ENCODE peak calls at places on chromosomes 13 and 19, in six cellular contexts. V, K, C, N, I and H are unnamed samples.

GRCh38 chr19:54262470-54262869 is 5.4 kb upstream of the LILRB5 start:
- ATAC-seq in V (no peak), I (no peak), N (no peak), C (no peak), K (no peak), H (no peak)

GRCh38 chr13:97321616-97322321 is 99.6 kb downstream of the MBNL2 start:
- ATAC-seq in I (peak), C (peak), K (peak), N (no peak), V (no peak), H (no peak)

GRCh38 chr13:35157143-35157755 is 215.2 kb downstream of the NBEA start:
- ATAC-seq in C (peak), K (peak), V (peak), N (no peak), I (peak), H (peak)

GRCh38 chr19:47433121-47433520 is 13.8 kb upstream of the MEIS3 start:
- ATAC-seq in N (no peak), K (no peak), V (no peak), I (no peak), C (no peak), H (no peak)

GRCh38 chr13:48346583-48346982 is 43.0 kb downstream of the RB1 start:
- ATAC-seq in V (no peak), I (no peak), C (no peak), N (no peak), K (no peak), H (no peak)

GRCh38 chr13:85230754-85231153 is 568.5 kb downstream of the SLITRK6 start:
- ATAC-seq in K (no peak), C (no peak), V (no peak), I (no peak), N (no peak), H (no peak)

GRCh38 chr13:27921421-27921960 is 1.7 kb downstream of the PDX1 start:
- ATAC-seq in C (peak), V (no peak), K (peak), N (no peak), I (no peak), H (no peak)

GRCh38 chr19:7252364-7252763 is 41.9 kb downstream of the INSR start:
- ATAC-seq in C (no peak), N (no peak), K (no peak), I (no peak), V (no peak), H (no peak)

GRCh38 chr13:80945328-80945727 is 604.4 kb upstream of the SPRY2 start:
- ATAC-seq in K (peak), V (no peak), I (no peak), N (no peak), C (peak), H (no peak)

GRCh38 chr19:47435196-47435595 is 15.9 kb upstream of the MEIS3 start:
- ATAC-seq in V (no peak), K (no peak), I (no peak), N (no peak), C (no peak), H (no peak)

GRCh38 chr19:57473646-57474045 is 3.7 kb downstream of the ZNF772 start:
- ATAC-seq in V (no peak), N (no peak), K (no peak), I (no peak), C (no peak), H (no peak)

GRCh38 chr13:47148543-47148942 is 251.7 kb upstream of the HTR2A start:
- ATAC-seq in I (no peak), K (no peak), N (no peak), V (no peak), C (no peak), H (no peak)

GRCh38 chr19:24140099-24140498 is 53.1 kb downstream of the ZNF254 start:
- ATAC-seq in C (no peak), K (peak), I (no peak), N (no peak), V (no peak), H (peak)

GRCh38 chr13:79642596-79642995 is 161.6 kb downstream of the NDFIP2 start:
- ATAC-seq in N (no peak), K (no peak), I (no peak), V (no peak), C (no peak), H (no peak)

GRCh38 chr19:46580247-46580646 is 20.9 kb upstream of the CALM3 start:
- ATAC-seq in V (no peak), N (no peak), K (no peak), C (no peak), I (no peak), H (no peak)

GRCh38 chr13:78743972-78744371 is 85.0 kb upstream of the OBI1 start:
- ATAC-seq in K (no peak), I (no peak), N (no peak), C (no peak), V (no peak), H (no peak)

GRCh38 chr19:51043497-51043896 is 8.7 kb upstream of the KLK12 start:
- ATAC-seq in K (no peak), V (no peak), N (no peak), I (no peak), C (no peak), H (no peak)

GRCh38 chr19:19452241-19453128 is 47.0 kb downstream of the GATAD2A start:
- ATAC-seq in C (peak), N (peak), I (no peak), V (no peak), K (no peak), H (no peak)

GRCh38 chr13:24053505-24054251 is 106.8 kb upstream of the SPATA13 start:
- ATAC-seq in C (peak), N (peak), K (peak), I (peak), V (peak), H (peak)

GRCh38 chr13:73544175-73544574 is 485.4 kb downstream of the KLF5 start:
- ATAC-seq in N (no peak), K (no peak), C (no peak), V (no peak), I (no peak), H (no peak)

GRCh38 chr13:97243915-97244820 is 22.0 kb downstream of the MBNL2 start:
- ATAC-seq in N (no peak), C (no peak), I (no peak), V (no peak), K (peak), H (no peak)

GRCh38 chr13:24097667-24098066 is 62.9 kb upstream of the SPATA13 start:
- ATAC-seq in C (no peak), I (no peak), N (no peak), K (peak), V (no peak), H (no peak)

DNA sequence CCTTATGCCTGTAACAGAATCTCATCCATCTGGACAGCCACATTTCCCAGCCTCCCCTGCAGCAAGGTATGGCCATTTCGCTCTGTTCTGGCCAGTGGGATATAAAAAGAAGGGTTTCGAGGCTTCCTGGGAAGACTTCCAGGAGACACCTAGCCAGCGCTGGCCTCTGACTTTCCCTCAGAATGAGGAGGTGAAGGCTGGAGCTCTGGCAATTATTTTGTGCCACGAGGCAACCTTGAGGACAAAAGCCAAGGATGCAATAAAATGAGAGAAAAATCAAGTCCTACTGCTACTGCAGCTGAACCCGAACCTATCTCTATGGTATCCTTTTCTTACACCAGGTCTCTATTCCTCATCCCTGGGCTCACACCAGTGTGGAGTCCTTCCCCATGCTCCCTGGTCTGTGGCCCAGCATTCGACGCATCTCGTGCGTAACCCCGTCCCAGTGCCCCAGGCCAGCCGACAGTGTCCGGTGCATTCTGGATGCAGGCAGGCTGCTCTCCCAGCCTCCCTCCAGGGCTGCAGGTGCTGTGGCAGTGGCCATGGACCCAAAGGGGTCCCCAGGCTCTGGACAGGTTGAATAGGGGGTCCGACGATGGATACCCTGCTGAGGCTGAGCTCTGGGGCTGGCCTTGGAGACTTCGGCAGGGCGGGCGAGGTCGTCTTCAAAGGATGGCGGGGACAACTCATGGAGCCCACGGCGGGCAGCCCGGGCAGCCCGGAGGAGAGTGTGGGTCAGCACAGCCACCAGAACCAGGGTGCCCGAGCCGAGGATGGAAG is 12.2 kb downstream of the TMEM221 start:
- ATAC-seq in C (no peak), I (no peak), V (no peak), K (no peak), N (no peak), H (no peak)
- H3K4me3 ChIP-seq in C (no peak), I (no peak), V (no peak), K (no peak), N (no peak), H (no peak)

DNA sequence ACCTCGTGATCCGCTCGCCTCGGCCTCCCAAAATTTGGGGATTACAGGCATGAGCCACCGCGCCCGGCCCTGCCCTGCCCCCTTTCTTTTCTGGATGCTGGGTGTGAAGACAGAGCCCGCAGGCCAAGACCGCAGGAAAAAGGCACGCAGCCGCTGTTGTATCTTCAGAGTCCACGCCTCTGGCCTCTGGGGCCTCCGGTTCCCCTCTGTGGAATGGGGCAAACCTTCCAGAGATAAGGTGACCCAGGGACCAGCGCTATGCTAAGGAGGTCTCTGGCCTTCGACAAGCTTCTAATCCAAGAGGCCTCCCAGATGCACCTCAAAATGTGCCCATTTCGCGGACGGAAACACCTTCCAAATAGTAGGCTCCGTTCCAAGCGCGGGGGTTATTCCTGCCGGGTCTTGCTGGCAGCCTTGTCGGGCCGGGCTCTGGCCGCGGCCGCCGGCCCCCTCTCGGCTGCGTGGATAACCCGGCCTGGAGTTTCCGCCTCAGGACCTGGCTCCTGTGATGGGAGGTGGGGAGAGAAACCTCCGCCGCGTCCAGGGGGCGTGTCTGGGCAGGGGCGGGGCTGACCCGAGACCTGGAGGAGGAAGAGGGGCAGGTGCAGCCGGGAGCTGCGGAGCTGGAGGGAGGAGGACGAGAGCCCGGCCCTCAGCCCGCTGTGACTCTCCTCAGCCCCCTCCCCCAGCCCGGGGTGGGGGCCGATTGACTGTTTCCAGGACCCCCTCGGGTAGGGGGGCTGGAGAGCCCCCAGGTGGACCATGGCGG is 13.1 kb downstream of the TJP3 start:
- ATAC-seq in N (peak), K (peak), V (peak), I (peak), C (peak), H (peak)
- TF ChIP-seq POLR2AphosphoS5 in N (no peak), K (no peak), V (peak), I (peak), C (no peak), H (no peak)

GRCh38 chr19:48615145-48616040 is 517 bp upstream of the FAM83E start:
- ATAC-seq in I (no peak), V (no peak), C (no peak), N (no peak), K (no peak), H (no peak)

GRCh38 chr19:48616041-48616436 is 1.2 kb upstream of the FAM83E start:
- ATAC-seq in V (no peak), N (no peak), I (no peak), C (no peak), K (no peak), H (no peak)

GRCh38 chr19:48617146-48617937 is 1.6 kb downstream of the RPL18 start:
- ATAC-seq in C (no peak), I (no peak), N (no peak), K (no peak), V (no peak), H (no peak)

GRCh38 chr19:48618278-48618915 is 581 bp downstream of the RPL18 start:
- ATAC-seq in V (no peak), C (no peak), I (no peak), N (no peak), K (no peak), H (no peak)

GRCh38 chr19:48616491-48617056 is 1.7 kb upstream of the FAM83E start:
- ATAC-seq in C (no peak), K (no peak), V (no peak), N (no peak), I (no peak), H (no peak)
- H3K4me3 ChIP-seq in C (peak), K (peak), V (peak), N (peak), I (no peak), H (no peak)

GRCh38 chr13:105118577-105118976 is 1416.9 kb downstream of the EFNB2 start:
- ATAC-seq in C (no peak), N (no peak), I (no peak), V (no peak), K (no peak), H (no peak)
- TF ChIP-seq POLR2AphosphoS5 in C (no peak), N (no peak), I (no peak), V (no peak), K (no peak), H (no peak)

GRCh38 chr13:37869506-37869755 is 141 bp downstream of the TRPC4 start:
- ATAC-seq in N (no peak), C (peak), I (no peak), K (peak), V (no peak), H (no peak)
- H3K4me3 ChIP-seq in N (peak), C (peak), I (no peak), K (no peak), V (no peak), H (peak)

GRCh38 chr19:5070390-5070789 is 101.5 kb downstream of the KDM4B start:
- ATAC-seq in N (no peak), C (no peak), I (no peak), K (no peak), V (no peak), H (no peak)
- TF ChIP-seq POLR2AphosphoS5 in N (no peak), C (no peak), I (no peak), K (no peak), V (no peak), H (no peak)

DNA sequence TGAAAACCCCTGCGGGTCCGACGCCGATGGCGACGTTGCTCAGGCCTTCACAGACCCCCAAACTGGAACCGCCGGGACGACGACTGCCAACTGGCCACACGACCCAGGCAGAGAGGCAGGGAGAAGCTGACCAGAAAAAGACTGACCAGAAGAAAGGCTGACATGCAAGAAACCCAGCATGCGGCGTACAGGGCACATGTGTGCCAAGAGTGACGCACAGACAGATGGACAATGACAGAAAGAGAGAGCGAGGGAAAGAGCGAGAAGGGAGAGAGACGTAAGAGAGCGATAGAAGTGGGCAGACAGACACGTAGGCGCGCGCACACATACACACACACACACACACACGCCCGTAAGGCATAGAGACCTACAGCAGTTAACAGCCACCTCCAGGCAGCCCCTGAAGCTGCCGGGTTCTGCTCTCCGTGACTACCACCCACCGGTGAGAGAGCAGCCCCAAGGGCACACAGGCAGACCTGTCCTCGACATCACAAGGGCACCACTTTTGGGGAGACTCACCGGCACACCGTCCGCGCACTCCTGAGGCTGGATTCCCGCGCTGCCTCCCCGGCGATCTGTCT is 67.2 kb upstream of the ZNF527 start:
- ATAC-seq in K (no peak), N (no peak), I (peak), C (no peak), V (no peak), H (peak)
- H3K4me3 ChIP-seq in K (no peak), N (no peak), I (peak), C (no peak), V (no peak), H (peak)

GRCh38 chr13:76512676-76513277 is 373.4 kb downstream of the KCTD12 start:
- ATAC-seq in V (no peak), I (no peak), N (no peak), K (no peak), C (no peak), H (peak)
- TF ChIP-seq POLR2AphosphoS5 in V (no peak), I (peak), N (no peak), K (no peak), C (no peak), H (peak)

GRCh38 chr13:110811751-110812110 is 98.2 kb downstream of the ING1 start:
- ATAC-seq in C (no peak), K (no peak), N (no peak), I (no peak), V (no peak), H (no peak)
- H3K4me3 ChIP-seq in C (no peak), K (no peak), N (no peak), I (no peak), V (no peak), H (no peak)